ENCODE peak calls at places on chromosome 11, in four cellular contexts. V is lung, E is ascending aorta, L is fibroblast of pulmonary artery. G is an unnamed sample.
A peak's percentile ranks its signal among the peaks of the same experiment; 100 is the strongest.

GRCh38 chr11:105609832-105610781 is at the start of gene GRIA4:
- DNase-seq in V (no peak), E (peak; percentile 8), L (peak; percentile 46), G (no peak)

GRCh38 chr11:33716236-33716635 is 15.6 kb upstream of the C11orf91 start:
- DNase-seq in V (no peak), E (no peak), L (peak; percentile 63), G (no peak)

GRCh38 chr11:724063-724732 is 18.2 kb downstream of the EPS8L2 start:
- DNase-seq in V (no peak), E (no peak), L (no peak), G (no peak)

GRCh38 chr11:65932558-65932919 is 12.7 kb upstream of the TSGA10IP start:
- DNase-seq in V (no peak), E (no peak), L (peak; percentile 22), G (peak; percentile 49)

GRCh38 chr11:36455658-36456111 is 54.4 kb downstream of the TRAF6 start:
- DNase-seq in V (no peak), E (peak; percentile 61), L (peak; percentile 97), G (no peak)

GRCh38 chr11:96267490-96268010 is 75.4 kb downstream of the MAML2 start:
- DNase-seq in V (no peak), E (no peak), L (peak; percentile 40), G (no peak)

GRCh38 chr11:76025068-76025467 is 181.2 kb downstream of the WNT11 start:
- DNase-seq in V (no peak), E (no peak), L (peak; percentile 62), G (no peak)

GRCh38 chr11:68379216-68379615 is 66.8 kb downstream of the LRP5 start:
- DNase-seq in V (no peak), E (no peak), L (no peak), G (no peak)

GRCh38 chr11:66619080-66619554 is 2.7 kb downstream of the RBM14 start:
- DNase-seq in V (no peak), E (no peak), L (peak; percentile 88), G (no peak)

GRCh38 chr11:29318134-29318845 is 698.5 kb downstream of the KCNA4 start:
- DNase-seq in V (no peak), E (no peak), L (peak; percentile 18), G (no peak)

GRCh38 chr11:36288442-36289225 is 590 bp downstream of the COMMD9 start:
- DNase-seq in V (no peak), E (no peak), L (peak; percentile 15), G (peak; percentile 15)

GRCh38 chr11:110518809-110519514 is 89.2 kb downstream of the FDX1 start:
- DNase-seq in V (no peak), E (no peak), L (peak; percentile 16), G (no peak)

GRCh38 chr11:61534901-61535839 is 26.6 kb downstream of the LRRC10B start:
- DNase-seq in V (no peak), E (no peak), L (no peak), G (no peak)

GRCh38 chr11:105244157-105244820 is 104.7 kb upstream of the CARD18 start:
- DNase-seq in V (no peak), E (no peak), L (peak; percentile 96), G (no peak)

GRCh38 chr11:8682219-8683114 is at the start of the genes RPL27A and TRIM66:
- DNase-seq in V (peak; percentile 99), E (peak; percentile 91), L (peak; percentile 97), G (peak; percentile 98)

GRCh38 chr11:65279713-65280459 is 18.1 kb downstream of the POLA2 start:
- DNase-seq in V (no peak), E (no peak), L (peak; percentile 97), G (peak; percentile 57)

GRCh38 chr11:130070829-130071205 is 1.1 kb downstream of the APLP2 start:
- DNase-seq in V (peak; percentile 59), E (no peak), L (peak; percentile 34), G (no peak)

GRCh38 chr11:117175781-117176180 is 2.8 kb upstream of the SIDT2 start:
- DNase-seq in V (no peak), E (no peak), L (no peak), G (no peak)

GRCh38 chr11:69721745-69722144 is 17.9 kb upstream of the FGF19 start:
- DNase-seq in V (no peak), E (no peak), L (no peak), G (no peak)

GRCh38 chr11:108431997-108432396 is 35.3 kb downstream of the C11orf65 start:
- DNase-seq in V (no peak), E (no peak), L (no peak), G (no peak)

GRCh38 chr11:82731691-82732277 is 1.9 kb downstream of the FAM181B start:
- DNase-seq in V (no peak), E (no peak), L (no peak), G (no peak)

DNA sequence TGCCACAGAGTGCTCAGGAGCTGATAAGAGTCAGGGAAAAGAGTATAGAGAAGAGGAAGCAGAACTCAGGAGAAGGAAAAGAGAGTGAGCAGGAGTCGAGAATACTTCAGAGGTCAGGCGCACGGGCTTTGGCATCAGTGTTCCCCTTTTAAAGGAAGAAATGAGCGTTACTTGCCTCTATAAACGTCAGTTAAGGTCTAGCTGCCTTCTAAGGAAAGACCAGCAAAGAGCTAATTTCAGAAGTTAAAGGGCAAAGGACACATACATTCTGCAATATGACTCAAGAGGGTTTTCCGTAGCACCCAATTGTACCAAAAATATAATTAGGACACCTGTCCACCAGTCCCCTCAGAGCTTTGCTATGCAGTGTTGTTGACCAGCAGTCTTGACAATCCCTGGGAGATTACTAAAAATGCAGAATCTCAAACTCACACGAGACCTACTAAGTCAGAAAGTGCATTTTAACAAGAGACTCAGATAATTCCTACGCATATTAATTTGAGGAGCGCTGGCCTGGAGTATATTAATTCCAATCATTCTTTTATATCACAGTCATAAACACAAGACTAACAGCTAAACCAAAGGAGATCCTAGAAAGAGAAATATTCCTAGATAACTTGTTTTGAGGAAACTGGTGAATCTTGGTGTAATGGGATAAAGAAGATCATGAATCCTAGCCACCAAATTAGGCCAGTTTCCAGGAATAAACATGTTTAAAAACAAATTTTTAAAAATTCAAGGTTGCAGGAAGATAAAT is 249.0 kb downstream of the CADM1 start:
- DNase-seq in V (no peak), E (no peak), L (no peak), G (no peak)
- H3K4me3 ChIP-seq in V (no peak overlapping the region), E (no peak overlapping the region), L (no peak overlapping the region), G (no peak overlapping the region)

DNA sequence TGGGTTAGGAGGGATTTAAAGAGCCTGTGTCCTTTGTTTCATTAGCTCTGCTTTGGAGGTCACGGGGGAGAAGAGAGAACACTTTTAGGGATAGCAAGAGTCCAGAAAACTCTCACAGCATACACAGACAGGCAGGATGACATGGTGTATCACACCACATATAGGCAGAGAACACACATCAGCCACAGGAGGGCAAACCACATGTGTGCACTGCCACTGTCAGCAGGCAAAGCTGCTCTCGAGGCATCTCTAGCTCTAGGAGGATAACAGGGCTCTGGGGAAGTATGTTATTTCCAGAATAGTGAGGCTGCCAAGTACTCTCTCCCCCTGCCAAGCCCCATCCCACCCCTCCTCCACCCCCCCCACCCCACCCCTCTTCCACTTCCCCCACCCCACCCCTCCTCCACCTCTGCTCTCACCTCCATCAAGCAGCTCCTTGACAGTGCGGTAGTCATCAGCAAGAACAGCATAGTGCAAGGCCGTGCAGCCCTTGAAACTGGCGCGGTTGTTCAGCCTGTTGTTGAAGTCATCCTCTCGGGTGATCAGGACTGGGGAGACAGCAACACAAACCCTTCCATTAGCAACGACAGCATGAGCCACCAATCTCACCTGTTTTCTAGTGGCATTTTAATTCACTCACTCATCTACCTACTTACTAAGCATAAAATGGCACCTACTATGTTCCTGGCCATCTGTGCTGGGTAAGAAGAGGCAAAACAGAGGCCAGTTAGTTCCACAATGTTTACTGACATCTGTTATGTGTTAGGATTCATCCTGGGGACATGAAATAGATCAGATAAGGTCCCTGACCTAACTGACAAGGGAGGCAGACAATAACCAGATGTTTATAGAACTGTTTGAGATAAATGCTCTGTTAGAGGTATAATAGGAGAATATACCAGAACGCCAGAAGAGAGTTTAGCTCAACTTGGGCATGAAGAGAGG is 75.6 kb downstream of the CLPB start:
- DNase-seq in V (no peak), E (no peak), L (no peak), G (no peak)
- H3K4me3 ChIP-seq in V (no peak overlapping the region), E (no peak overlapping the region), L (no peak overlapping the region), G (no peak overlapping the region)

DNA sequence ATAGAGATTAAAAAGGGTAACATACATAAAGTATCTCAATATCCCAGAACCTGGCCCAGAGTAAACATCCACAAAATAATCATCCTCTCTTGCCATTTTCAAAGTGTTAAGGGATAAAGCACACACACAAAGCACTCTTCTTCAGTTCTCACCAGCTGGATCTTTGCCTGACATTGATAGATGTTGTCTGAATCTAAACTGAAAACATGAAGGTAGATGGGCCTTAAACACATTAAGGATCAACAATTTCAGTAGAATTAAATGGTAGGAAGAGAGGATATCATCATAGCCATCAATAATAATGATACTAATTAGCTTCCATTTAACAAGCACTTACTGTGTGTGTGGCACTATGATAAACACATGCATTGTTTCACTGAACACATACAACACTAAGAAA is 261.1 kb downstream of the OPCML start:
- DNase-seq in V (no peak), E (no peak), L (no peak), G (no peak)
- H3K4me3 ChIP-seq in V (no peak overlapping the region), E (no peak overlapping the region), L (no peak overlapping the region), G (no peak overlapping the region)

DNA sequence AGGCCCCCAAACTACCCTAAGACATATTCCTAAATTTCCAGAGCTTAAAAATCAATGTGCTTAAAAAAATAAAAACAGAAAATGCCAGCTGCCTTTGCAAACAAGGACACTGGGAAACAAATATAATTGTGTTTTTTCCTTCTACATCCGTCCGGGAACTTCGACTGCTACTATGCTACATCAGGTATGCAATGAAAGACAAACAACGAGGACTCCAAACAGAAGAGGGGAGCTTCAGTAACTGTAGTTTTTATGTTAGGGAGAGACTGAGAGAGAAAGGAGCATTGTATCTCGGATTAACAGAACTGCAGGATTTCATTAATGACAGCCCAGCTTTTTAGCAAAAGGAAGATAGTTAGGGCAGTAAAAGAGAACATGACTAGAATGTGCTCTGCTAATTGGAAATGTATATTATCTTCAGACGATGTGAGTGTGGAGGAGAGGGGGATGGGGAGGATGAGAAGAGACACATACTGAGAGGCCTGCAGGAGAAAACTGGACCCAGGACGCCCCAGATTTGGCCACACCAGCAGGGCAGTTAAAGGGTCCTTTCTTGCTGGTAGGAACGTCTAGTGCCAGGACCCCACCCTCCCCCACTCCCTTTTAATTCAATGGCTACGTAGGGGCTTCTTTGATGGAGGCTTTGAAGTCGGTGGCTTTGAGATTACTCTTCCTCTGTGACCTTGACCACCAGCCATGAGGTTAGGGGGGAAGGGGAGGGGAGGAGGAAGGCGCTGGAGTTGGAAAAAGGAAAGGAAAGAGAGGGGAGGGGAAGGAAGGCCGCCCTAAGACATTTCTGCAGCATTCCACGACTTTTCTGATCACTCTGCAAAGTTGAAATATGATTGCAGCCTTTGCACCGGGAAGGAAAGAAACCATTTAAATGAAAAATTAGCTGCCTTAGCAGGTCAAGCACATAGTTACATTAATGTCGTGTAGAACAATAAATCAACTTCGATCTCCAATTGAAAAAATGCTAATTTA is 187.1 kb downstream of the BLID start:
- DNase-seq in V (no peak), E (no peak), L (no peak), G (no peak)
- H3K4me3 ChIP-seq in V (no peak overlapping the region), E (peak overlapping the region; percentile 53), L (peak overlapping the region; percentile 48), G (no peak overlapping the region)

G was measured in Caco-2.